ENCODE peak calls at places on chromosome 16, in six cellular contexts. One of them, this sample, is unnamed.
A peak's percentile ranks its signal among the peaks of the same experiment; 100 is the strongest.

GRCh38 chr16:56594292-56594619 is 4.9 kb downstream of the MT3 start:
- DNase-seq in stomach: no peak
- DNase-seq in H1: no peak
- DNase-seq in transverse colon: no peak
- DNase-seq in ovary: no peak
- DNase-seq in upper lobe of left lung: no peak
- DNase-seq in this sample: no peak

GRCh38 chr16:21611546-21612384 is 12.4 kb downstream of the METTL9 start:
- DNase-seq in upper lobe of left lung: no peak
- DNase-seq in ovary: no peak
- DNase-seq in stomach: no peak
- DNase-seq in transverse colon: no peak
- DNase-seq in H1: no peak
- DNase-seq in this sample: no peak

GRCh38 chr16:52068447-52069074 is 478.4 kb downstream of the TOX3 start:
- DNase-seq in H1: peak; percentile 53
- DNase-seq in transverse colon: peak; percentile 41
- DNase-seq in ovary: no peak
- DNase-seq in stomach: peak; percentile 35
- DNase-seq in upper lobe of left lung: no peak
- DNase-seq in this sample: peak; percentile 26

GRCh38 chr16:85471469-85472431 is 141.4 kb upstream of the GSE1 start:
- DNase-seq in transverse colon: peak; percentile 67
- DNase-seq in H1: no peak
- DNase-seq in ovary: peak; percentile 68
- DNase-seq in stomach: peak; percentile 71
- DNase-seq in upper lobe of left lung: no peak
- DNase-seq in this sample: no peak

GRCh38 chr16:86982347-86982596 is 334.9 kb downstream of the C16orf95 start:
- DNase-seq in H1: no peak
- DNase-seq in transverse colon: no peak
- DNase-seq in stomach: no peak
- DNase-seq in ovary: no peak
- DNase-seq in upper lobe of left lung: no peak
- DNase-seq in this sample: no peak

GRCh38 chr16:18983565-18984424 is at the start of gene TMC7:
- DNase-seq in transverse colon: peak; percentile 90
- DNase-seq in ovary: peak; percentile 10
- DNase-seq in stomach: peak; percentile 83
- DNase-seq in H1: peak; percentile 93
- DNase-seq in upper lobe of left lung: peak; percentile 95
- DNase-seq in this sample: no peak

GRCh38 chr16:50360033-50360778 is 8.6 kb downstream of the BRD7 start:
- DNase-seq in H1: no peak
- DNase-seq in transverse colon: no peak
- DNase-seq in ovary: no peak
- DNase-seq in upper lobe of left lung: no peak
- DNase-seq in stomach: peak; percentile 49
- DNase-seq in this sample: no peak

GRCh38 chr16:69872888-69873287 is 78.2 kb upstream of the CLEC18A start:
- DNase-seq in stomach: no peak
- DNase-seq in ovary: no peak
- DNase-seq in upper lobe of left lung: no peak
- DNase-seq in H1: no peak
- DNase-seq in transverse colon: no peak
- DNase-seq in this sample: no peak

GRCh38 chr16:47132310-47132709 is 11.4 kb downstream of the NETO2 start:
- DNase-seq in ovary: no peak
- DNase-seq in transverse colon: no peak
- DNase-seq in stomach: no peak
- DNase-seq in H1: no peak
- DNase-seq in upper lobe of left lung: no peak
- DNase-seq in this sample: no peak

GRCh38 chr16:89257757-89258465 is 40.4 kb downstream of the ZNF778 start:
- DNase-seq in ovary: no peak
- DNase-seq in transverse colon: no peak
- DNase-seq in H1: no peak
- DNase-seq in upper lobe of left lung: no peak
- DNase-seq in stomach: no peak
- DNase-seq in this sample: no peak

GRCh38 chr16:26554030-26554429 is 512.7 kb upstream of the C16orf82 start:
- DNase-seq in upper lobe of left lung: no peak
- DNase-seq in H1: no peak
- DNase-seq in ovary: no peak
- DNase-seq in stomach: no peak
- DNase-seq in transverse colon: no peak
- DNase-seq in this sample: no peak

GRCh38 chr16:26547681-26548080 is 519.0 kb upstream of the C16orf82 start:
- DNase-seq in stomach: no peak
- DNase-seq in ovary: no peak
- DNase-seq in transverse colon: no peak
- DNase-seq in upper lobe of left lung: no peak
- DNase-seq in H1: no peak
- DNase-seq in this sample: no peak

GRCh38 chr16:26546573-26546972 is 520.2 kb upstream of the C16orf82 start:
- DNase-seq in stomach: no peak
- DNase-seq in ovary: no peak
- DNase-seq in transverse colon: no peak
- DNase-seq in upper lobe of left lung: no peak
- DNase-seq in H1: no peak
- DNase-seq in this sample: no peak

GRCh38 chr16:26550111-26550610 is 516.6 kb upstream of the C16orf82 start:
- DNase-seq in H1: no peak
- DNase-seq in upper lobe of left lung: no peak
- DNase-seq in ovary: no peak
- DNase-seq in stomach: no peak
- DNase-seq in transverse colon: no peak
- DNase-seq in this sample: no peak
- TF ChIP-seq EP300 in H1: no peak
- TF ChIP-seq EP300 in upper lobe of left lung: no peak
- TF ChIP-seq EP300 in ovary: no peak
- TF ChIP-seq EP300 in stomach: no peak
- TF ChIP-seq EP300 in transverse colon: no peak
- TF ChIP-seq EP300 in this sample: no peak

DNA sequence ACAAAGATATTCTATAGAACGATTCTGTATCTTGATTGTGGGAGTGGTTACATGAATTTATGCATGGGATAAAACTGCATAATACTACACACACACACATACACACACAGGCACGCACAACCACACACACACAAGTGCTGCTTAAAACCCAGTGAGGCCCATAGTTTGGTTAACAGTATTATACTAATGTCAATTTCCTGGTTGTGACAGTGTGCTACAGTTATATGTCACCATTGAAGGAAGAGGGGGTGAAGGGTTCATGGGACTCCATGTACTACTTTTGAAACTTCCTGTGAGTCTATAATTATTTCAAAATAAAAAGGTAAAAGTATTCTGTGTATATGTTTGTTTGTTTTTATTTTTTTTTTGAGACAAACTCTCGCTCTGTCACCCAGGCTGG is 8.1 kb downstream of the ZC3H7A start:
- DNase-seq in H1: no peak
- DNase-seq in transverse colon: no peak
- DNase-seq in upper lobe of left lung: no peak
- DNase-seq in stomach: no peak
- DNase-seq in ovary: no peak
- DNase-seq in this sample: no peak
- H3K4me3 ChIP-seq in H1: no peak overlapping the region
- H3K4me3 ChIP-seq in transverse colon: no peak overlapping the region
- H3K4me3 ChIP-seq in upper lobe of left lung: no peak overlapping the region
- H3K4me3 ChIP-seq in stomach: no peak overlapping the region
- H3K4me3 ChIP-seq in ovary: no peak overlapping the region
- H3K4me3 ChIP-seq in this sample: no peak overlapping the region

GRCh38 chr16:54282202-54282922 is 4.2 kb downstream of the IRX3 start:
- DNase-seq in H1: peak; percentile 84
- DNase-seq in upper lobe of left lung: peak; percentile 93
- DNase-seq in transverse colon: peak; percentile 44
- DNase-seq in stomach: peak; percentile 71
- DNase-seq in ovary: no peak
- DNase-seq in this sample: no peak
- TF ChIP-seq CTCF in H1: peak; percentile 73
- TF ChIP-seq CTCF in upper lobe of left lung: peak; percentile 65
- TF ChIP-seq CTCF in transverse colon: peak; percentile 51
- TF ChIP-seq CTCF in stomach: no peak
- TF ChIP-seq CTCF in ovary: no peak
- TF ChIP-seq CTCF in this sample: peak; percentile 17

GRCh38 chr16:10743227-10743609 is 424 bp upstream of the NUBP1 start:
- DNase-seq in ovary: no peak
- DNase-seq in upper lobe of left lung: no peak
- DNase-seq in stomach: no peak
- DNase-seq in transverse colon: no peak
- DNase-seq in H1: no peak
- DNase-seq in this sample: no peak

GRCh38 chr16:10745856-10746255 is 2.2 kb downstream of the NUBP1 start:
- DNase-seq in stomach: no peak
- DNase-seq in upper lobe of left lung: no peak
- DNase-seq in transverse colon: no peak
- DNase-seq in ovary: no peak
- DNase-seq in H1: no peak
- DNase-seq in this sample: no peak

GRCh38 chr16:10744370-10745030 is 858 bp downstream of the NUBP1 start:
- DNase-seq in H1: no peak
- DNase-seq in ovary: no peak
- DNase-seq in stomach: no peak
- DNase-seq in transverse colon: no peak
- DNase-seq in upper lobe of left lung: no peak
- DNase-seq in this sample: no peak

GRCh38 chr16:10741844-10742243 is 1.8 kb upstream of the NUBP1 start:
- DNase-seq in H1: no peak
- DNase-seq in transverse colon: peak; percentile 17
- DNase-seq in stomach: peak; percentile 61
- DNase-seq in ovary: peak; percentile 36
- DNase-seq in upper lobe of left lung: no peak
- DNase-seq in this sample: no peak

DNA sequence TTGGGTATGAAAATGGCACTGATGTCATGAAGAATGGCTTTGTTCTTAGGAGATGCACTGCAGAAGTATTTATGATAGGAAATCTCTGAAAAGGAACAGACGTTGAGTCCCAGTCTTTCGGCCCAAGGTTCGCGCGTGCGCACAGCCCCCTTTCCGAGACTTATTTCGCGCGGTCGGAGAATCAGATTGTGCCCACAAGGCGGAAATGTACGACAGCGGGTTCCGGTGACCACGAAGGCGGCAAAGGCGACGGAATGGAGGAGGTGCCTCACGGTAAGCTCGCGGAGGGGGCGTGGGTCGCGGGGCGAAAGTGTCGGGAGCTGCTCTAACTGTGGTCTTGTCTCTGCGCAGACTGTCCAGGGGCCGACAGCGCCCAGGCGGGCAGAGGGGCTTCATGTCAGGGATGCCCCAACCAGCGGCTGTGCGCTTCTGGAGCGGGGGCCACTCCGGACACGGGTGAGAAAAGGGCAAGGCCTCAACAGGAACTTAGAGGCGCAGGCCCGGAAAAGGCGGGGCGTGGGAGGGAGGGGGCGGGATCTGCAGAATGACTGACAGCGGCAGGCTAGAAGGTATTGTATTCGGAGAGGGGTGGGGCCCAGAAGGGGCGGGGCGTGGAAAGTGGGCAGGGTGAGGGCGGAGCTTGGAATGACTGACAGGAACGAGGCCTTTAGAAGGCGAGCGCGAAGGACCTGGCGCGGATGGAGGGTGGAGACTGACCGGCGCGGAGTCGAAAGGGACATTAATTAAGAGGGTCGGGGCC is at the start of gene NUBP1:
- DNase-seq in stomach: peak; percentile 100
- DNase-seq in ovary: peak; percentile 99
- DNase-seq in transverse colon: peak; percentile 100
- DNase-seq in upper lobe of left lung: peak; percentile 100
- DNase-seq in H1: peak; percentile 100
- DNase-seq in this sample: peak; percentile 100
- TF ChIP-seq EP300 in stomach: no peak
- TF ChIP-seq EP300 in ovary: peak; percentile 74
- TF ChIP-seq EP300 in transverse colon: no peak
- TF ChIP-seq EP300 in upper lobe of left lung: no peak
- TF ChIP-seq EP300 in H1: no peak
- TF ChIP-seq EP300 in this sample: no peak

DNA sequence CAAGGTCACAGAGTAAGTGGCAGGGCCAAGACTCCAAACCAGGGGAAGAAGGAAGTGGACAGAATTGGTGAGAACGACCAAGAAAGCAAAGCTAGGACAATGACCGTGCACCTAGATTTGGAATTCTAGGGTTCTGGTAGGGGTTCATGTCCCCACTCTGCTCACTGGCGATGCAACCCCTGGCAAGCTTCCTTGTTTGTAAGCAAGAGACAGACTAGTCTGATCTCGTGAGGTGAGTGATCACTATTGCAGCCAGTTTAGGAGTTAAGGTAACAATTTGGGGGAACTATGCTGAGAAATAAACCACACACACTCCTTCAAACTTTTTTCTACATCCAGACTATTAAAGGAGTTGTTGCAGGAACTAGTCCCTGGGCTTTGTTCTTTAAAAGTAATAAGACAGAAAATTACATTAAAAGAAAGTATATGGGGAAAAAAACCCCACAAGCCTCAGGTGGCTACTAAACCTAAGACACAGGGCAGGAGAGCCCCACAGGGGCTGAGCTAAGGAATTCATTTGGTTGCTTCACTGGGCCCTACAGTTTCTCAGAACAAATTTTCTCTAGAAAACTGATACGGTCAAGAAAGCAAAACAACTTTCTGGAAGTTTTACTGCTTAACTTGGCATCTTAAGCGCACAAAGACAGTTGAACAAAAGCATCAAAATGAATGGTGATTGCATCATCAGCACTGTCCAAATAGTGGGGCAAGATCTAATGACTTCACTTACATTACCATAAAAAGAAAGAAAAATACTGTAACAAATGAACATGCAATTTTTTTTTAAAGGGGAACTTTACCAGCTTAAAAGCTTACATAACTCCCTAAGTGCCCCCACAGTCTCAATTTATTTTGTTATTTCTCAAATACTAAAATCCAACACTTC is 47.8 kb downstream of the XPO6 start:
- DNase-seq in transverse colon: no peak
- DNase-seq in H1: no peak
- DNase-seq in ovary: no peak
- DNase-seq in upper lobe of left lung: no peak
- DNase-seq in stomach: no peak
- DNase-seq in this sample: no peak
- H3K4me3 ChIP-seq in transverse colon: no peak overlapping the region
- H3K4me3 ChIP-seq in H1: no peak overlapping the region
- H3K4me3 ChIP-seq in ovary: no peak overlapping the region
- H3K4me3 ChIP-seq in upper lobe of left lung: no peak overlapping the region
- H3K4me3 ChIP-seq in stomach: no peak overlapping the region
- H3K4me3 ChIP-seq in this sample: no peak overlapping the region

GRCh38 chr16:25176136-25176535 is 40.6 kb upstream of the AQP8 start:
- DNase-seq in ovary: no peak
- DNase-seq in upper lobe of left lung: no peak
- DNase-seq in stomach: no peak
- DNase-seq in transverse colon: no peak
- DNase-seq in H1: no peak
- DNase-seq in this sample: no peak
- TF ChIP-seq CTCF in ovary: no peak
- TF ChIP-seq CTCF in upper lobe of left lung: no peak
- TF ChIP-seq CTCF in stomach: no peak
- TF ChIP-seq CTCF in transverse colon: no peak
- TF ChIP-seq CTCF in H1: no peak
- TF ChIP-seq CTCF in this sample: peak; percentile 6

This sample was measured in esophagus muscularis mucosa.